ENCODE peak calls at places on chromosomes 16 and 17, in ten cellular contexts. C is AG04449; B is NCI-H460; I is amniotic epithelial cell; Z is mesendoderm; K is neural crest cell; A is progenitor cell of endocrine pancreas; U is activated T-helper 1 cell treated with anti-CD3 and anti-CD28 coated beads, Interleukin-2, amount 50 U/mL, for 16 hours; L is activated naive CD4-positive, alpha-beta T cell treated with Interleukin-2 at 50 U/mL for 16 hours; D is AG10803. F is an unnamed sample.

GRCh38 chr17:27572665-27573064 is 58.3 kb upstream of the LGALS9 start:
- DNase-seq in B (no peak), U (peak), Z (peak), C (no peak), K (no peak), I (no peak), A (no peak), D (peak), L (peak), F (no peak)

GRCh38 chr16:76926595-76926994 is 264.4 kb upstream of the MON1B start:
- DNase-seq in C (no peak), Z (no peak), L (no peak), I (peak), A (no peak), B (no peak), U (no peak), D (no peak), K (no peak), F (no peak)

GRCh38 chr16:5196204-5196603 is 98.6 kb upstream of the EEF2KMT start:
- DNase-seq in D (no peak), U (no peak), Z (no peak), A (no peak), I (no peak), C (no peak), K (no peak), B (no peak), L (no peak), F (no peak)

GRCh38 chr16:69131167-69131748 is 1.1 kb downstream of the CHTF8 start:
- DNase-seq in B (no peak), C (no peak), A (no peak), D (no peak), U (no peak), L (peak), I (peak), K (no peak), Z (peak), F (peak)

GRCh38 chr16:11085025-11085485 is 140.7 kb downstream of the CLEC16A start:
- DNase-seq in Z (no peak), D (peak), C (no peak), U (no peak), B (no peak), K (no peak), A (no peak), I (no peak), L (no peak), F (no peak)

GRCh38 chr17:17119533-17119932 is 77.3 kb downstream of the MPRIP start:
- DNase-seq in K (no peak), Z (no peak), L (peak), D (peak), B (no peak), C (no peak), U (peak), A (no peak), I (peak), F (peak)

GRCh38 chr17:82295472-82295814 is 21.9 kb upstream of the CSNK1D start:
- DNase-seq in A (no peak), B (no peak), U (no peak), D (no peak), Z (no peak), C (no peak), K (no peak), I (no peak), L (no peak), F (no peak)

GRCh38 chr16:12160815-12161550 is 184.4 kb downstream of the SNX29 start:
- DNase-seq in L (no peak), U (no peak), I (no peak), A (no peak), D (no peak), C (no peak), K (no peak), Z (no peak), B (no peak), F (no peak)

GRCh38 chr17:72077326-72077960 is 43.4 kb upstream of the SOX9 start:
- DNase-seq in I (no peak), D (no peak), K (no peak), L (no peak), C (no peak), A (no peak), U (no peak), B (no peak), Z (peak), F (no peak)

GRCh38 chr17:77433385-77434135 is 292.8 kb downstream of the SEC14L1 start:
- DNase-seq in Z (no peak), B (no peak), U (no peak), K (no peak), D (peak), I (no peak), L (no peak), C (peak), A (no peak), F (peak)

GRCh38 chr17:5558815-5559785 is 25.2 kb downstream of the NLRP1 start:
- DNase-seq in L (no peak), U (no peak), Z (no peak), I (no peak), A (no peak), D (no peak), K (no peak), C (no peak), B (no peak), F (peak)

GRCh38 chr17:8079291-8080207 is 8.0 kb downstream of the ALOX12B start:
- DNase-seq in Z (peak), I (no peak), A (peak), L (peak), D (peak), B (peak), K (peak), C (no peak), U (peak), F (peak)

GRCh38 chr16:11585460-11586374 is 1.0 kb downstream of the LITAF start:
- DNase-seq in B (no peak), Z (peak), A (no peak), C (no peak), D (no peak), K (no peak), I (no peak), U (no peak), L (peak), F (peak)

GRCh38 chr16:1791256-1791942 is 2.1 kb downstream of the IGFALS start:
- DNase-seq in Z (no peak), U (no peak), A (no peak), D (no peak), C (no peak), I (no peak), L (no peak), K (no peak), B (no peak), F (no peak)

GRCh38 chr17:36640836-36641235 is 39.5 kb downstream of the MRM1 start:
- DNase-seq in Z (peak), D (no peak), C (no peak), I (no peak), K (no peak), A (no peak), U (no peak), B (no peak), L (no peak), F (no peak)

GRCh38 chr16:71473891-71474290 is 11.8 kb upstream of the ZNF23 start:
- DNase-seq in D (no peak), I (no peak), A (no peak), K (no peak), B (no peak), Z (no peak), C (no peak), L (no peak), U (no peak), F (no peak)

GRCh38 chr16:23511731-23512130 is 1.4 kb upstream of the GGA2 start:
- DNase-seq in L (no peak), C (no peak), D (no peak), Z (no peak), B (no peak), I (no peak), U (no peak), K (no peak), A (no peak), F (no peak)

GRCh38 chr16:69563605-69564580 is 1.9 kb upstream of the NFAT5 start:
- DNase-seq in D (no peak), B (no peak), A (no peak), K (peak), L (peak), U (peak), I (peak), C (no peak), Z (peak), F (no peak)

GRCh38 chr17:1643293-1643998 is 2.1 kb downstream of the SCARF1 start:
- DNase-seq in L (peak), D (peak), C (no peak), A (peak), B (no peak), U (peak), K (no peak), I (no peak), Z (peak), F (peak)

GRCh38 chr16:67040906-67041305 is 12.0 kb downstream of the CBFB start:
- DNase-seq in B (no peak), U (no peak), C (no peak), K (no peak), A (no peak), Z (no peak), D (peak), L (no peak), I (no peak), F (no peak)

GRCh38 chr16:85555549-85556455 is 57.3 kb upstream of the GSE1 start:
- DNase-seq in K (no peak), L (no peak), I (no peak), D (peak), C (no peak), Z (peak), A (peak), U (no peak), B (no peak), F (peak)

GRCh38 chr16:85239871-85240270 is 127.6 kb upstream of the CIBAR2 start:
- DNase-seq in A (no peak), U (no peak), L (no peak), I (no peak), K (no peak), B (no peak), Z (peak), C (no peak), D (no peak), F (no peak)

GRCh38 chr17:4161179-4161559 is 18.2 kb downstream of the CYB5D2 start:
- DNase-seq in C (peak), U (no peak), B (peak), L (no peak), D (peak), A (no peak), I (peak), K (no peak), Z (peak), F (peak)

GRCh38 chr16:31476305-31477219 is 4.6 kb downstream of the TGFB1I1 start:
- DNase-seq in I (peak), Z (peak), L (peak), U (peak), B (peak), A (peak), D (no peak), K (no peak), C (no peak), F (no peak)

GRCh38 chr16:85029981-85030381 is 2.4 kb downstream of the KIAA0513 start:
- DNase-seq in K (no peak), B (no peak), I (no peak), C (no peak), Z (no peak), A (no peak), D (no peak), U (no peak), L (no peak), F (no peak)

GRCh38 chr17:41910701-41911391 is 7.9 kb downstream of the ACLY start:
- DNase-seq in K (no peak), Z (no peak), B (no peak), C (peak), U (no peak), A (no peak), D (peak), I (peak), L (no peak), F (peak)

GRCh38 chr17:47850692-47851573 is at the start of gene SP6:
- DNase-seq in I (peak), L (peak), D (peak), B (peak), A (peak), C (no peak), U (peak), K (peak), Z (peak), F (peak)

GRCh38 chr17:73165616-73166404 is 1.0 kb downstream of the SSTR2 start:
- DNase-seq in Z (no peak), U (no peak), L (no peak), B (no peak), D (no peak), K (peak), I (no peak), A (no peak), C (no peak), F (peak)

GRCh38 chr16:2151188-2152091 is 3.0 kb downstream of the RAB26 start:
- DNase-seq in L (no peak), A (no peak), K (no peak), B (no peak), I (no peak), D (no peak), Z (peak), C (no peak), U (no peak), F (no peak)

GRCh38 chr17:1122681-1123396 is 56.9 kb downstream of the ABR start:
- DNase-seq in Z (peak), K (peak), C (no peak), A (peak), I (peak), L (peak), B (peak), D (peak), U (peak), F (peak)

GRCh38 chr16:21666772-21667171 is 3.0 kb downstream of the OTOA start:
- DNase-seq in C (no peak), K (peak), B (no peak), D (no peak), I (no peak), Z (no peak), U (no peak), L (no peak), A (no peak), F (no peak)

GRCh38 chr16:30473231-30474061 is 904 bp downstream of the ITGAL start:
- DNase-seq in L (peak), C (no peak), B (no peak), K (no peak), Z (no peak), I (no peak), A (no peak), U (peak), D (no peak), F (no peak)

GRCh38 chr17:30095507-30096244 is 20.9 kb upstream of the NSRP1 start:
- DNase-seq in K (peak), D (peak), A (no peak), C (no peak), Z (peak), L (no peak), I (peak), B (peak), U (no peak), F (peak)

GRCh38 chr16:10971560-10971961 is 27.2 kb downstream of the CLEC16A start:
- DNase-seq in B (peak), A (peak), L (no peak), U (no peak), Z (peak), C (peak), D (peak), K (peak), I (peak), F (peak)

GRCh38 chr16:88375236-88376052 is 7.3 kb upstream of the ZNF469 start:
- DNase-seq in C (no peak), L (no peak), Z (no peak), D (no peak), A (no peak), I (no peak), K (no peak), B (no peak), U (no peak), F (no peak)

GRCh38 chr16:81780350-81780749 is 1.3 kb downstream of the PLCG2 start:
- DNase-seq in A (no peak), I (no peak), Z (no peak), K (no peak), L (no peak), U (no peak), D (no peak), B (no peak), C (no peak), F (no peak)